ENCODE peak calls at places on chromosomes 11 and 22, in seven cellular contexts. E is IMR-90, U is H7, A is fibroblast of pulmonary artery, J is kidney, X is right atrium auricular region, C is fibroblast of lung. K is an unnamed sample.

GRCh38 chr11:65863889-65864757 is 3.9 kb downstream of the MUS81 start:
- DNase-seq in E (no peak), U (no peak), A (no peak), J (peak; percentile 58), X (no peak), C (no peak), K (no peak)

GRCh38 chr11:134821422-134821821 is 409.4 kb upstream of the B3GAT1 start:
- DNase-seq in E (no peak), U (no peak), A (no peak), J (no peak), X (no peak), C (no peak), K (no peak)

GRCh38 chr11:100816823-100817222 is 129.7 kb downstream of the ARHGAP42 start:
- DNase-seq in E (peak; percentile 24), U (no peak), A (peak; percentile 25), J (no peak), X (no peak), C (no peak), K (no peak)

GRCh38 chr22:44596726-44597125 is 98.7 kb upstream of the RTL6 start:
- DNase-seq in E (no peak), U (no peak), A (no peak), J (no peak), X (no peak), C (no peak), K (no peak)

GRCh38 chr22:17786435-17787158 is 12.3 kb upstream of the BID start:
- DNase-seq in E (no peak), U (peak; percentile 79), A (peak; percentile 31), J (peak; percentile 85), X (peak; percentile 76), C (peak; percentile 34), K (no peak)

GRCh38 chr22:23831261-23831660 is 7.5 kb downstream of the DERL3 start:
- DNase-seq in E (no peak), U (no peak), A (no peak), J (peak; percentile 25), X (no peak), C (no peak), K (no peak)

GRCh38 chr11:66056541-66056940 is 4.4 kb downstream of the SF3B2 start:
- DNase-seq in E (no peak), U (peak; percentile 10), A (peak; percentile 76), J (no peak), X (no peak), C (no peak), K (no peak)

GRCh38 chr11:129380413-129380812 is 4.8 kb downstream of the BARX2 start:
- DNase-seq in E (no peak), U (no peak), A (no peak), J (no peak), X (no peak), C (no peak), K (no peak)

GRCh38 chr11:25596701-25597100 is 735.2 kb upstream of the ANO3 start:
- DNase-seq in E (no peak), U (no peak), A (no peak), J (no peak), X (no peak), C (no peak), K (no peak)

GRCh38 chr11:65654375-65655349 is 8.1 kb downstream of the RELA start:
- DNase-seq in E (no peak), U (peak; percentile 30), A (no peak), J (peak; percentile 79), X (no peak), C (no peak), K (no peak)

GRCh38 chr11:94111660-94112059 is 17.0 kb upstream of the PANX1 start:
- DNase-seq in E (no peak), U (no peak), A (no peak), J (no peak), X (no peak), C (no peak), K (no peak)

GRCh38 chr11:65912840-65913239 is 6.0 kb downstream of the C11orf68 start:
- DNase-seq in E (peak; percentile 91), U (peak; percentile 35), A (peak; percentile 34), J (no peak), X (no peak), C (peak; percentile 47), K (no peak)

GRCh38 chr11:65225284-65226102 is 36.3 kb upstream of the POLA2 start:
- DNase-seq in E (peak; percentile 52), U (peak; percentile 92), A (peak; percentile 66), J (peak; percentile 87), X (peak; percentile 72), C (peak; percentile 63), K (peak; percentile 58)

GRCh38 chr11:19980957-19981669 is 179.2 kb downstream of the DBX1 start:
- DNase-seq in E (peak; percentile 74), U (no peak), A (peak; percentile 73), J (no peak), X (no peak), C (peak; percentile 86), K (no peak)

GRCh38 chr22:27477171-27477570 is 324.4 kb downstream of the MN1 start:
- DNase-seq in E (no peak), U (no peak), A (no peak), J (peak; percentile 46), X (no peak), C (no peak), K (no peak)

GRCh38 chr22:46586123-46586519 is 34.1 kb upstream of the GRAMD4 start:
- DNase-seq in E (no peak), U (peak; percentile 90), A (no peak), J (peak; percentile 63), X (no peak), C (no peak), K (no peak)

GRCh38 chr22:46587492-46588278 is 32.5 kb upstream of the GRAMD4 start:
- DNase-seq in E (no peak), U (no peak), A (no peak), J (peak; percentile 84), X (no peak), C (no peak), K (no peak)

GRCh38 chr22:46588279-46589140 is 31.7 kb upstream of the GRAMD4 start:
- DNase-seq in E (no peak), U (peak; percentile 77), A (no peak), J (peak; percentile 77), X (no peak), C (no peak), K (no peak)

GRCh38 chr22:46586531-46587011 is 33.6 kb upstream of the GRAMD4 start:
- DNase-seq in E (no peak), U (no peak), A (no peak), J (peak; percentile 67), X (no peak), C (no peak), K (no peak)

DNA sequence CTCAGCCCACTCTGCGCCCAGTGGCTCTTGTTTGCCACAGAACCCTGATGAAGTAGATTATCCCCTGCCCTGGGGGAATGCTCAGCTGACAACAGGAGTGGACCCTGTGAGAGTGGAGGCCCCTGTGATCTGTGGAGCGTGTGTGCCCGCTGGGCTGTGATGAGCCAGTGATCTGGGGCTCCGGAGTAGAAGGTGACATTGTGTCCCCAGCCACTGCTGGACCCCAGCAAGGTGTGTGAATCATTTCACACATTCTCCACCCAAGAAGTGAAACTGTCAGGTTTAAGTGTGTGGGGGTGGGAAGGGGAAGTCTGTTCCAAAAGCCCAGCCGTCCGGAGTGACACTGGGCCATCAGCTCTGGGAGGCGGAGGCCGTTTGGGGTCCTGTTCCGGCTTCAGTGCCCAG is 33.1 kb upstream of the GRAMD4 start:
- DNase-seq in E (no peak), U (no peak), A (no peak), J (peak; percentile 71), X (no peak), C (no peak), K (no peak)
- H3K4me3 ChIP-seq in E (no peak overlapping the region), U (no peak overlapping the region), A (no peak overlapping the region), J (no peak overlapping the region), X (no peak overlapping the region), C (no peak overlapping the region), K (no peak overlapping the region)

GRCh38 chr11:62922653-62923371 is 1.6 kb upstream of the CHRM1 start:
- DNase-seq in E (no peak), U (peak; percentile 83), A (peak; percentile 14), J (peak; percentile 73), X (no peak), C (no peak), K (peak; percentile 52)
- H3K4me3 ChIP-seq in E (no peak overlapping the region), U (peak overlapping the region; percentile 42), A (no peak overlapping the region), J (no peak overlapping the region), X (peak overlapping the region; percentile 31), C (no peak overlapping the region), K (no peak overlapping the region)

DNA sequence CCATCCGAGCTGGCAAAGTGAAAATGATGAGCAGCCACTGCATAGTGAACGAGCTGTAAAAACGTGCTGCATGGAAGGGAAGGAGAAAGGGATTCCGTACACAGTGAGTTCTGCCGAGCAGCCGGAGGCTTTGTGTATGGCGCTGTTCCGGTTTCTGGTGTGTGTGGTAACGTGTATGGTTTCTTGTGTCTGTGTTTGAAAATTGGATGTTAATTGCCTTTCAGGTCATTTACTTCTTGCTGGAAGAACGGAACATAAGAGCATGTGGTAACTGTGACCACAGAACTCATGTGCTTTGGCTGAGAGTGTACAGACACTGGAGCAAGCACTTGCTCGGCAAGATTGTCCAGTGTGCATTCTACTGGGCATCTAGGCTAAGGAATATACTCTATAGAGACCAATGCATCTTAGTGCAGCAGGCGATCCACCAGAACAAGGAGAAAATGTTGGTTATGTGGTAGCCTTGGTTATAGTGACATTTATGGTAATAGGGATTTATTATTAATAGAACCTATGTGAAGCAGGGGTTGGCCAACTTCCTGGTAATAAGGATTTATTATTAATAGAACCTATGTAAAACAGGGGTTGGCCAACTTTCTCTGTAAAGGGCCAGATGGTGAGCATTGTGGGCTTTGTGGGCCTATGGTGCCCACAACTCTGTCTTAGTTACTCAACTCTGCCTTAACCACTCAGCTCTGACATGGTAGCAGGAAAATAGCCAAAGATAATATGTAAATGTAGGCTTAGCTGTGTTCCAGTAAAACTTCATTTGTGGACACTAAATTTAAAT is 49.2 kb downstream of the GRAMD1B start:
- DNase-seq in E (no peak), U (no peak), A (no peak), J (no peak), X (no peak), C (no peak), K (no peak)
- H3K4me3 ChIP-seq in E (no peak overlapping the region), U (no peak overlapping the region), A (no peak overlapping the region), J (no peak overlapping the region), X (no peak overlapping the region), C (no peak overlapping the region), K (no peak overlapping the region)

GRCh38 chr22:30435674-30436126 is 10.1 kb downstream of the MTFP1 start:
- DNase-seq in E (no peak), U (no peak), A (no peak), J (peak; percentile 87), X (no peak), C (no peak), K (peak; percentile 97)

GRCh38 chr22:30434775-30435315 is 9.3 kb downstream of the MTFP1 start:
- DNase-seq in E (no peak), U (no peak), A (no peak), J (peak; percentile 25), X (no peak), C (no peak), K (no peak)

GRCh38 chr22:30438559-30438958 is 13.0 kb downstream of the MTFP1 start:
- DNase-seq in E (no peak), U (no peak), A (no peak), J (peak; percentile 26), X (no peak), C (no peak), K (no peak)

GRCh38 chr22:30433773-30434172 is 8.2 kb downstream of the MTFP1 start:
- DNase-seq in E (no peak), U (no peak), A (no peak), J (no peak), X (no peak), C (no peak), K (no peak)

DNA sequence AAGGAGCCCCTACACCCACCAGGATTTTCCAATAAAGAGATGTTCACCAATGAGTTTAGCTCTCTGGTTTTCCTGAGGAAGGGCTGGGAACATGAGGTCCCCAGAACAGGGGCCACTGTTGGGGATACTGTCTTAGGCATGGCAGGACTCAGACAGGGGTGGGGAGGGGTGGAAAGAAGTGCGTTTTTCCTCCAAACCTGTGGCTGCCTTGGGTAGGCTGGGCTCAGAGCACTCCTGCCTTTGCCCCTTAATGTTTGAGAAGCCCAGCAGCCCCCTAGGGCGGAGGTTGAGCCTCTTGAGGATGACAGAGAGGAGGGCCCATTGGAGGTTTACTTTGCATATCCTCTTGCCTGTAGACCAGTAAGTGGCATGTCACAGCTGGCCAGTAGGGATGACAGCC is 10.6 kb downstream of the MTFP1 start:
- DNase-seq in E (no peak), U (no peak), A (no peak), J (peak; percentile 26), X (no peak), C (no peak), K (no peak)
- H3K4me3 ChIP-seq in E (no peak overlapping the region), U (no peak overlapping the region), A (no peak overlapping the region), J (no peak overlapping the region), X (no peak overlapping the region), C (no peak overlapping the region), K (peak overlapping the region; percentile 53)

K was measured in naive thymus-derived CD4-positive, alpha-beta T cell.